ENCODE peak calls at places on chromosome 17, in four cellular contexts. One of them, this sample, is unnamed.
A peak's percentile ranks its signal among the peaks of the same experiment; 100 is the strongest.

GRCh38 chr17:10149573-10150399 is 48.6 kb downstream of the GAS7 start:
- DNase-seq in NCI-H2081: no peak
- DNase-seq in SK-N-SH: no peak
- DNase-seq in CD4-positive, CD25-positive, alpha-beta regulatory T cell: no peak
- DNase-seq in this sample: no peak

GRCh38 chr17:35257080-35257701 is 14.3 kb downstream of the SLFN5 start:
- DNase-seq in NCI-H2081: no peak
- DNase-seq in SK-N-SH: no peak
- DNase-seq in CD4-positive, CD25-positive, alpha-beta regulatory T cell: no peak
- DNase-seq in this sample: no peak

GRCh38 chr17:56908061-56908542 is 5.7 kb downstream of the TRIM25 start:
- DNase-seq in NCI-H2081: no peak
- DNase-seq in CD4-positive, CD25-positive, alpha-beta regulatory T cell: no peak
- DNase-seq in SK-N-SH: no peak
- DNase-seq in this sample: no peak

GRCh38 chr17:20010099-20010863 is 1.1 kb downstream of the SPECC1 start:
- DNase-seq in CD4-positive, CD25-positive, alpha-beta regulatory T cell: no peak
- DNase-seq in NCI-H2081: peak; percentile 54
- DNase-seq in SK-N-SH: peak; percentile 64
- DNase-seq in this sample: peak; percentile 6

GRCh38 chr17:39152134-39152884 is 872 bp upstream of the PLXDC1 start:
- DNase-seq in CD4-positive, CD25-positive, alpha-beta regulatory T cell: no peak
- DNase-seq in NCI-H2081: no peak
- DNase-seq in SK-N-SH: peak; percentile 52
- DNase-seq in this sample: no peak

GRCh38 chr17:50689956-50690886 is 17.5 kb downstream of the ANKRD40 start:
- DNase-seq in NCI-H2081: peak; percentile 30
- DNase-seq in SK-N-SH: peak; percentile 67
- DNase-seq in CD4-positive, CD25-positive, alpha-beta regulatory T cell: no peak
- DNase-seq in this sample: peak; percentile 59

GRCh38 chr17:9677411-9677810 is 32.1 kb downstream of the USP43 start:
- DNase-seq in NCI-H2081: no peak
- DNase-seq in SK-N-SH: no peak
- DNase-seq in CD4-positive, CD25-positive, alpha-beta regulatory T cell: no peak
- DNase-seq in this sample: no peak

GRCh38 chr17:79948406-79948917 is 87.2 kb downstream of the TBC1D16 start:
- DNase-seq in NCI-H2081: no peak
- DNase-seq in CD4-positive, CD25-positive, alpha-beta regulatory T cell: no peak
- DNase-seq in SK-N-SH: no peak
- DNase-seq in this sample: no peak

GRCh38 chr17:58202859-58203258 is 10.3 kb downstream of the EPX start:
- DNase-seq in NCI-H2081: no peak
- DNase-seq in SK-N-SH: no peak
- DNase-seq in CD4-positive, CD25-positive, alpha-beta regulatory T cell: no peak
- DNase-seq in this sample: no peak

GRCh38 chr17:17059301-17059890 is 17.1 kb downstream of the MPRIP start:
- DNase-seq in NCI-H2081: no peak
- DNase-seq in CD4-positive, CD25-positive, alpha-beta regulatory T cell: no peak
- DNase-seq in SK-N-SH: no peak
- DNase-seq in this sample: no peak

GRCh38 chr17:56653877-56654276 is 60.4 kb downstream of the NOG start:
- DNase-seq in CD4-positive, CD25-positive, alpha-beta regulatory T cell: peak; percentile 47
- DNase-seq in NCI-H2081: no peak
- DNase-seq in SK-N-SH: peak; percentile 32
- DNase-seq in this sample: no peak

GRCh38 chr17:10295728-10296343 is 77.0 kb downstream of the MYH13 start:
- DNase-seq in CD4-positive, CD25-positive, alpha-beta regulatory T cell: no peak
- DNase-seq in SK-N-SH: peak; percentile 49
- DNase-seq in NCI-H2081: no peak
- DNase-seq in this sample: no peak

GRCh38 chr17:69084911-69085310 is 24.2 kb upstream of the ABCA9 start:
- DNase-seq in NCI-H2081: no peak
- DNase-seq in SK-N-SH: peak; percentile 23
- DNase-seq in CD4-positive, CD25-positive, alpha-beta regulatory T cell: no peak
- DNase-seq in this sample: peak; percentile 8